ENCODE peak calls at places on chromosomes 5 and 9, in four cellular contexts. One of them, this sample, is unnamed.

GRCh38 chr5:173703466-173703865 is 87.0 kb upstream of the BOD1 start:
- DNase-seq in brain microvascular endothelial cell: no peak
- DNase-seq in cardiac fibroblast: no peak
- DNase-seq in tibial artery: no peak
- DNase-seq in this sample: no peak

GRCh38 chr9:88593537-88594185 is 58.7 kb downstream of the NXNL2 start:
- DNase-seq in brain microvascular endothelial cell: peak
- DNase-seq in cardiac fibroblast: peak
- DNase-seq in tibial artery: no peak
- DNase-seq in this sample: no peak

GRCh38 chr9:98572796-98573195 is 135.9 kb downstream of the GABBR2 start:
- DNase-seq in brain microvascular endothelial cell: no peak
- DNase-seq in cardiac fibroblast: no peak
- DNase-seq in tibial artery: no peak
- DNase-seq in this sample: no peak

GRCh38 chr5:60092671-60093422 is 199.3 kb upstream of the PDE4D start:
- DNase-seq in brain microvascular endothelial cell: peak
- DNase-seq in cardiac fibroblast: no peak
- DNase-seq in tibial artery: no peak
- DNase-seq in this sample: no peak

GRCh38 chr9:85202596-85202995 is 533.1 kb downstream of the NTRK2 start:
- DNase-seq in brain microvascular endothelial cell: peak
- DNase-seq in cardiac fibroblast: peak
- DNase-seq in tibial artery: no peak
- DNase-seq in this sample: peak

GRCh38 chr9:77731930-77732329 is 83.8 kb upstream of the GNA14 start:
- DNase-seq in brain microvascular endothelial cell: no peak
- DNase-seq in cardiac fibroblast: no peak
- DNase-seq in tibial artery: no peak
- DNase-seq in this sample: peak

GRCh38 chr5:52799358-52799982 is 11.8 kb downstream of the ITGA1 start:
- DNase-seq in brain microvascular endothelial cell: peak
- DNase-seq in cardiac fibroblast: peak
- DNase-seq in tibial artery: peak
- DNase-seq in this sample: no peak

GRCh38 chr5:132012385-132013005 is 1.0 kb upstream of the ACSL6 start:
- DNase-seq in brain microvascular endothelial cell: peak
- DNase-seq in cardiac fibroblast: peak
- DNase-seq in tibial artery: peak
- DNase-seq in this sample: peak

GRCh38 chr9:116160676-116161571 is 7.3 kb downstream of the PAPPA start:
- DNase-seq in brain microvascular endothelial cell: no peak
- DNase-seq in cardiac fibroblast: peak
- DNase-seq in tibial artery: no peak
- DNase-seq in this sample: no peak

GRCh38 chr9:122346478-122347347 is 24.1 kb upstream of the PTGS1 start:
- DNase-seq in brain microvascular endothelial cell: no peak
- DNase-seq in cardiac fibroblast: peak
- DNase-seq in tibial artery: peak
- DNase-seq in this sample: peak

GRCh38 chr9:95522871-95523370 is 6.2 kb upstream of the PTCH1 start:
- DNase-seq in brain microvascular endothelial cell: no peak
- DNase-seq in cardiac fibroblast: no peak
- DNase-seq in tibial artery: no peak
- DNase-seq in this sample: no peak

GRCh38 chr9:135669616-135670285 is 6.6 kb downstream of the LCN9 start:
- DNase-seq in brain microvascular endothelial cell: no peak
- DNase-seq in cardiac fibroblast: no peak
- DNase-seq in tibial artery: no peak
- DNase-seq in this sample: no peak

DNA sequence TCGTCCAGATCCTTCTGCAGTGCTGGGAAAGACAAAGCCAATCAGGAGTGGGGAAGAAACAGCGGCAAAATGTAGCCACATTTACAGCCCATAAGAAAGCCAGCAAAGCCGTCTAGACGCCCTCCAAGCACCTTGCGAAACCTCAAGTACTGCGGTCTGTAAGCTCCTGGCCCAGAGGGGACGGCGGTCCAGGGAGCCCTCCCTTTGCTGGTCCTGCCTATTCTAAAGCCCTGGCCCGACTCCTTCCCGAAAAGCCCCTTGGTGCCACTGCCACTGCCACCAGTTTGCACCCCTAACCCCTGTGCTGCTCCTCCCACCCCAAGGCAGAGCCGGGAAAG is 1.1 kb downstream of the TOR1A start:
- DNase-seq in brain microvascular endothelial cell: no peak
- DNase-seq in cardiac fibroblast: peak
- DNase-seq in tibial artery: no peak
- DNase-seq in this sample: no peak
- TF ChIP-seq CTCF in brain microvascular endothelial cell: no peak
- TF ChIP-seq CTCF in cardiac fibroblast: no peak
- TF ChIP-seq CTCF in tibial artery: no peak
- TF ChIP-seq CTCF in this sample: no peak

DNA sequence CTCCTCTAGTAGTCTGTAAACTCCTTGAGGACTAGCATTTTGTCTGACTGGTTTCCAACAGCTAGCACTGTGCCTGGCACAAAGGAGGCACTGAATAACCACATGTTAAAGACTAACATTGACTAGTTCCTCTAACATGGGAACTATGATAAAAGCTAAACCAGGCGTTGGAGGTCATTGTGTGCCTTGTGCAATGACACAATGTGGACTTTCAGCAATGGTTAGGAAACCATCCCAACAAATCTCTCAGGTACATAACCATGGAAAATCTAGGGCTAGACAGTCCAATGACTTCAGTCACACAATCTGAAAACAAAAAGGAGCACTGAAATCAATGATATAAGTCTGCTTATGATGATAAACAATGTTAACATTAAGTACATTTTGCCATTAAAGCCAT is 200.6 kb downstream of the DCP2 start:
- DNase-seq in brain microvascular endothelial cell: no peak
- DNase-seq in cardiac fibroblast: no peak
- DNase-seq in tibial artery: no peak
- DNase-seq in this sample: no peak
- H3K4me3 ChIP-seq in brain microvascular endothelial cell: no peak
- H3K4me3 ChIP-seq in cardiac fibroblast: no peak
- H3K4me3 ChIP-seq in tibial artery: no peak
- H3K4me3 ChIP-seq in this sample: no peak

GRCh38 chr9:137550958-137551655 is 572 bp upstream of the MRPL41 start:
- DNase-seq in brain microvascular endothelial cell: no peak
- DNase-seq in cardiac fibroblast: no peak
- DNase-seq in tibial artery: no peak
- DNase-seq in this sample: no peak
- TF ChIP-seq CTCF in brain microvascular endothelial cell: peak
- TF ChIP-seq CTCF in cardiac fibroblast: peak
- TF ChIP-seq CTCF in tibial artery: peak
- TF ChIP-seq CTCF in this sample: peak

DNA sequence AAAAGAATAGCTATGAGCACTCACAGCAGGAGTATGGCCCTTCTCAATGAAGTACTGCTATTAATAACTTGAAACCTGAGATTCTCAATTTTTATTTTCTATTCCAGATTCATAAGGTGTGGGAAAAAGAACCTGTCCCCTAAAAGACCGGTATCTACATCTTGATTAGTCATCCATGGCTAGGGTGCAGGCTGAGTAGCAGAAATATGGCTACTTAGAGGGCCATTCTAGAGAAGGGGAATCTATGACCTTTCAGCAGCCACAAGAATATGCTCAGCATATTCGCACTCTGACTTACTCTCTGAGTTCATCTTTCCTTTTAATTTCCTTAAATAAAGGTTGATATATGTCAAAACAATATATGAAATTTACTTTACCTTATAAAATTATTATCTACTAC is 27.7 kb downstream of the WDR36 start:
- DNase-seq in brain microvascular endothelial cell: no peak
- DNase-seq in cardiac fibroblast: no peak
- DNase-seq in tibial artery: no peak
- DNase-seq in this sample: no peak
- H3K4me3 ChIP-seq in brain microvascular endothelial cell: no peak
- H3K4me3 ChIP-seq in cardiac fibroblast: no peak
- H3K4me3 ChIP-seq in tibial artery: no peak
- H3K4me3 ChIP-seq in this sample: no peak

GRCh38 chr5:982377-983237 is 26.0 kb upstream of the NKD2 start:
- DNase-seq in brain microvascular endothelial cell: no peak
- DNase-seq in cardiac fibroblast: no peak
- DNase-seq in tibial artery: peak
- DNase-seq in this sample: no peak
- TF ChIP-seq CTCF in brain microvascular endothelial cell: peak
- TF ChIP-seq CTCF in cardiac fibroblast: peak
- TF ChIP-seq CTCF in tibial artery: no peak
- TF ChIP-seq CTCF in this sample: peak

DNA sequence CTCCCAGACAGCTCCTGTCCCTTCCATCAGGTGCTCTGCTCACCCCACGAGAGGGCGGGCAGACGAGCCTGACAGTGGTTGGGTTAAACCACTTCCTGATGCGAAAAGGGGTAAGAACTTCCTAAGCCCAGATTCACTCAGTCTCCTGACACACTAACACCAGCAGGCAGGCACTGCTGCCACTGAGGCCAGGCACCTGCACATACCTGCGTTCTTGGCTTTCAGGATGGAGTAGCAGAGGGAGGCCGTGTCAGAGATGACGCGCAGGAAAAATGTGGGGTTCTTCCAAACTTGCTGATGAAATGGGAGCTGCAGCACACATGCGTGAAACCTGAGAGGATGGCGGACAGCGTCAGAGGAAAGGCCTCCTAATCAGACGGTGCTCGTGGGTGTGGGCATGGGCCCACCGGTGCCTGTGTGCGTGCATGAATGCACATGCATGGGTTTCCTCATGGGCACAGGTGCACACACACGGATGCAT is 29.9 kb downstream of the SLC6A18 start:
- DNase-seq in brain microvascular endothelial cell: no peak
- DNase-seq in cardiac fibroblast: no peak
- DNase-seq in tibial artery: no peak
- DNase-seq in this sample: no peak
- H3K4me3 ChIP-seq in brain microvascular endothelial cell: no peak
- H3K4me3 ChIP-seq in cardiac fibroblast: no peak
- H3K4me3 ChIP-seq in tibial artery: no peak
- H3K4me3 ChIP-seq in this sample: no peak

GRCh38 chr5:78760411-78761169 is 112.0 kb upstream of the LHFPL2 start:
- DNase-seq in brain microvascular endothelial cell: no peak
- DNase-seq in cardiac fibroblast: no peak
- DNase-seq in tibial artery: no peak
- DNase-seq in this sample: no peak
- TF ChIP-seq CTCF in brain microvascular endothelial cell: peak
- TF ChIP-seq CTCF in cardiac fibroblast: peak
- TF ChIP-seq CTCF in tibial artery: no peak
- TF ChIP-seq CTCF in this sample: peak

DNA sequence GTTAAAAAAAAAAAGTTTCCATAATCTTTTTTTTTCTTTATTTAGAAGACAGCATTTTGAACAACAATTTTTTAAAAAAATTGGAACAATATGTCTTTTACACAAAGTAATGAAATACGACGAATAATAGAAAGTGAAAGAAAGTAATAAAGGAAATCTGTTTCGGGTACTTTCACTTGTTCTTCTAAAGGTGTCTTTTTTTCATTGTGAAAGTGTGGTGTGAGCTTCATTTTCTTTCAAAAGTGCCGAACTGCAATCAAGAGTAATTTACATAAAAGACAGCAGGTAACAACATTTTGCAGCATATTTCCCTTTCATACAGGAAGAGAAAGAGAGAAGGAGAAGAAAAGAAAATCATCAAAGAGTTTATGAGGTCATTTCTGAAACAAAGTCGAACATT is 159.7 kb upstream of the CDH12 start:
- DNase-seq in brain microvascular endothelial cell: no peak
- DNase-seq in cardiac fibroblast: no peak
- DNase-seq in tibial artery: no peak
- DNase-seq in this sample: no peak
- H3K4me3 ChIP-seq in brain microvascular endothelial cell: no peak
- H3K4me3 ChIP-seq in cardiac fibroblast: no peak
- H3K4me3 ChIP-seq in tibial artery: no peak
- H3K4me3 ChIP-seq in this sample: no peak

DNA sequence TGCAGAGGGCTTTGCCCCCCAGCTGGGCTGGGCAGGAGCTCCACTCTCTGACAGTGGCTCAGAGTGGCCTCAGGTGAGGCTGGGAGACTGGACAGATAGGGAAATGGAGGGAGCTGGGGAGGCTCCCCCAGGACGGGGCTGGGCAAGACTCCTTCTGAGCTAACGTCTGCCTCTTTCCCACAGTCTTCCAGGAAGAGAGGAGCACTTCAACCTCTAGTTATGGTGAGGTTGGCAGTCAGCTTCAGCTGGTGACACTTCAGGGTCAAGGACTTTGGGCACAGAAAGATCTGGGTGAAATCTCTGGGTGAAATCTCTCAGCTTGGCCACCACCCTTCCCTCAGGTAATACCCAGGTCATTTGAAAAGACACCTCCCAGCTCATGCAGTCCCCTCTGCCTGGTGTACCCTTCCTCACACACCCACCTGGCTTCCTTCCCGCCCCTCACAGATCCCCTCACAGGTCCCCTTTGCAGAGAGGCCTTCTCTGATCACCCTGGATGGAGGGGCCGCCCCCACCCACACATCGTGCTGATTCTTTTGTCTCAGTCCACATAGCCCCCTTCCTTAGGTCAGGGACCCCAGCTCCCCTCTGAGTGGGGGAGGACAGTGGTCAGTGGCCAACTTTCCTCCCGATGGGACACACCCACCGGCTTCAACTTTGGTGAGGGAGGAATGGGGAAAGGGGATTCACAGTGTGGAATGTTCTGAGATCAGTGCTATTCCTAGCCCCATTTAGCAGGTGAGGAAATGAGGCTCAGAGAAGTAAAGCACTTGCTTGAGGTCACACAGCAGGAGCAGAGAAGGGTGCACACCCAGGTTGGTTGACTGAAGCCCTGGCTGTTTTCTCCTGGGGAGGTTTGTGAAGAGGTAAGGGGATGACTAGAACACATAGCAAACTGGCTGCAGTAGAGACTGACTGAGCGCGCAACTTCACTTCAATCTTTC is 15.8 kb upstream of the NEURL1B start:
- DNase-seq in brain microvascular endothelial cell: no peak
- DNase-seq in cardiac fibroblast: no peak
- DNase-seq in tibial artery: peak
- DNase-seq in this sample: no peak
- TF ChIP-seq CTCF in brain microvascular endothelial cell: no peak
- TF ChIP-seq CTCF in cardiac fibroblast: no peak
- TF ChIP-seq CTCF in tibial artery: no peak
- TF ChIP-seq CTCF in this sample: no peak

DNA sequence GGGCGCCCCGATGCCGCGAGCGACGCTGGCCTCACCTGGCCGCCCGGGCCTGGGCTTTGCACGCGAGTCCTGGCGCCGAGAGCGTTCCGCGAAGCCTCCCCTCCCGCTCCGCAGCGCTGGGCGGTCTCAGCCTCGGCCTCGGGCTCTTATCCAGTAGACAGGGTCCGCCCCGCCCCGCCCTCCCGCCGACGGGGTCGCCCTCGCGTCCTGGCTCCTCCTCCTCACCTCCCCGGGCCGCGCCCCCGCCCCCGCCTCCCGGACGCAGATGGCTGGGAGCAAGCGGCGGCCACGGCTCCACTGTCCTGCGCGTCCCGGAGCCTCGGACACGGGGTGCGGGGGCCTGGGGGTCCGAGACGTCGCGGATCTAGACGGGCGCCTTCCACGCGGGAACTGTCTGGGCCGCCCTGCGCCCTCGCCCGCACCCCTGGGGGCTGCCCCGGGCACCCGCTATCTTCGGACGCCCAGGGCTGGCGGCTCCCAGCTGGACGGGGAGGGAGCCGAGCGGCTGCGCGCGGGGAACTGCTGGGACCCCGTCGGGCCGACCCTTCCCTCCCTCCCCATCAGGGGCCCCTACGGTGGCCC is at the start of gene SLC6A3:
- DNase-seq in brain microvascular endothelial cell: no peak
- DNase-seq in cardiac fibroblast: peak
- DNase-seq in tibial artery: peak
- DNase-seq in this sample: no peak
- H3K4me3 ChIP-seq in brain microvascular endothelial cell: no peak
- H3K4me3 ChIP-seq in cardiac fibroblast: no peak
- H3K4me3 ChIP-seq in tibial artery: peak
- H3K4me3 ChIP-seq in this sample: no peak